ENCODE peak calls at places on chromosomes 2 and 18, in six cellular contexts. I is GM12878, E is GM12891, Y is K562, U is HepG2, L is H1. D is an unnamed sample.

GRCh38 chr2:223549215-223549614 is 52.9 kb downstream of the SCG2 start:
- DNase-seq in Y (no peak), U (peak), E (no peak), L (no peak), I (no peak), D (no peak)

GRCh38 chr2:226994775-226995174 is 158.9 kb downstream of the RHBDD1 start:
- DNase-seq in Y (no peak), E (no peak), U (peak), L (no peak), I (no peak), D (no peak)

GRCh38 chr18:63823516-63824219 is 48.5 kb downstream of the SERPINB7 start:
- DNase-seq in I (no peak), Y (peak), E (no peak), U (peak), L (peak), D (no peak)

GRCh38 chr2:233116946-233117345 is 56.8 kb downstream of the INPP5D start:
- DNase-seq in I (no peak), L (no peak), U (no peak), Y (no peak), E (no peak), D (no peak)

GRCh38 chr18:55343396-55344073 is 244.5 kb downstream of the TCF4 start:
- DNase-seq in I (no peak), Y (peak), U (no peak), L (no peak), E (no peak), D (no peak)

GRCh38 chr2:230765611-230766300 is 53.1 kb downstream of the CAB39 start:
- DNase-seq in Y (no peak), I (no peak), L (no peak), E (no peak), U (no peak), D (no peak)

GRCh38 chr2:231666171-231667095 is 41.9 kb upstream of the PTMA start:
- DNase-seq in U (peak), I (peak), Y (peak), E (no peak), L (peak), D (peak)

GRCh38 chr2:69154031-69154430 is 141.1 kb downstream of the ANTXR1 start:
- DNase-seq in Y (no peak), E (no peak), U (no peak), I (no peak), L (no peak), D (no peak)

GRCh38 chr2:80579756-80580155 is 275.2 kb upstream of the LRRTM1 start:
- DNase-seq in E (no peak), L (no peak), U (no peak), Y (no peak), I (no peak), D (no peak)

GRCh38 chr2:31151501-31151900 is 13.3 kb upstream of the GALNT14 start:
- DNase-seq in U (no peak), L (no peak), E (no peak), I (no peak), Y (no peak), D (no peak)

GRCh38 chr18:23498877-23499570 is 4.3 kb upstream of the RMC1 start:
- DNase-seq in I (no peak), Y (peak), U (peak), L (peak), E (no peak), D (no peak)
- TF ChIP-seq TAF1 in I (no peak), Y (no peak), U (no peak), L (no peak), E (no peak), D (no peak)

DNA sequence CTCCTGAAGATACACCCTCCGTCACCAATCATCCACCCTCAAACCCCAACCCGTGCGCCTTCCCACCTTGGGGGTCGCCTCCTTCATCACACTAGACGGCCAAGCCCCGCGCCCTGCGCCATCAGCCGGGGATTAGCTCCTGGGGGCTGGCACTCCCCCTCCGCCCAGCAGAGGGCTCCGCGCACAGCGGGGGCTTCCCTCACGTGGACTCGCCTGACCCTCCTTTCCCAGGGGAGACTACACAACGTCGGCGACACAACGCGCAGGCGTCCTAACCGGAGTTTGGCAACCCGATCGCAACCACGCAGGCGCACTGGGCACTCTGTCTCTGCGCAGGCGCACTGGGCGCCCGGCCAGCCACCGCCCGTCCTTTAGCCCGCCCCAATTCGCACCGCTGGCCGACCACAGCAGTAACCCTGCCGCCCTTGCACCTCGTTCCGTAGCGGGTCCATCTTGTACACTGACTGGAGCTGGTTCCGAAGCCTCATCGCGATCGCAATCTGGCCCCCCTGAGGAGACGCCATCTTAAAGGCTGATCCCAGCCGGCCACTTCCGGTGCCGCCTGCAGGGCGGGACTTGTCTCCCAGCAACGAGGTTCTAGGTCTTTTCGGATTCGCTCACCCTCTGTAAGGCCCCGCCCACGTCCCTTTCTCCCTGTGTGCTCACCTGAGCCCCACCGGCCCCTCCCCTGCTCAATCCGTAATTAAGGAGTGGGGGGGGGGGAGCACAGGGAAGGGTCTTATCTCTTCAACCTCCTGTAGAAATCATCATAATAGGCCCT is at the start of gene PCGF1:
- DNase-seq in I (peak), E (peak), L (peak), U (peak), Y (peak), D (peak)
- TF ChIP-seq POLR2A in I (peak), E (peak), L (no peak), U (peak), Y (peak), D (peak)

GRCh38 chr2:42359894-42360483 is 1.0 kb downstream of the COX7A2L start:
- DNase-seq in L (no peak), U (no peak), E (no peak), I (no peak), Y (peak), D (no peak)
- TF ChIP-seq TAF1 in L (no peak), U (peak), E (peak), I (no peak), Y (peak), D (no peak)

GRCh38 chr2:85754313-85755095 is 713 bp downstream of the ATOH8 start:
- DNase-seq in I (no peak), U (peak), L (peak), Y (peak), E (no peak), D (no peak)
- TF ChIP-seq POLR2A in I (no peak), U (no peak), L (no peak), Y (no peak), E (no peak), D (no peak)

GRCh38 chr2:72113847-72114692 is 33.6 kb downstream of the CYP26B1 start:
- DNase-seq in E (no peak), I (no peak), L (no peak), Y (no peak), U (no peak), D (no peak)
- TF ChIP-seq TAF1 in E (no peak), I (no peak), L (no peak), Y (no peak), U (no peak), D (no peak)

DNA sequence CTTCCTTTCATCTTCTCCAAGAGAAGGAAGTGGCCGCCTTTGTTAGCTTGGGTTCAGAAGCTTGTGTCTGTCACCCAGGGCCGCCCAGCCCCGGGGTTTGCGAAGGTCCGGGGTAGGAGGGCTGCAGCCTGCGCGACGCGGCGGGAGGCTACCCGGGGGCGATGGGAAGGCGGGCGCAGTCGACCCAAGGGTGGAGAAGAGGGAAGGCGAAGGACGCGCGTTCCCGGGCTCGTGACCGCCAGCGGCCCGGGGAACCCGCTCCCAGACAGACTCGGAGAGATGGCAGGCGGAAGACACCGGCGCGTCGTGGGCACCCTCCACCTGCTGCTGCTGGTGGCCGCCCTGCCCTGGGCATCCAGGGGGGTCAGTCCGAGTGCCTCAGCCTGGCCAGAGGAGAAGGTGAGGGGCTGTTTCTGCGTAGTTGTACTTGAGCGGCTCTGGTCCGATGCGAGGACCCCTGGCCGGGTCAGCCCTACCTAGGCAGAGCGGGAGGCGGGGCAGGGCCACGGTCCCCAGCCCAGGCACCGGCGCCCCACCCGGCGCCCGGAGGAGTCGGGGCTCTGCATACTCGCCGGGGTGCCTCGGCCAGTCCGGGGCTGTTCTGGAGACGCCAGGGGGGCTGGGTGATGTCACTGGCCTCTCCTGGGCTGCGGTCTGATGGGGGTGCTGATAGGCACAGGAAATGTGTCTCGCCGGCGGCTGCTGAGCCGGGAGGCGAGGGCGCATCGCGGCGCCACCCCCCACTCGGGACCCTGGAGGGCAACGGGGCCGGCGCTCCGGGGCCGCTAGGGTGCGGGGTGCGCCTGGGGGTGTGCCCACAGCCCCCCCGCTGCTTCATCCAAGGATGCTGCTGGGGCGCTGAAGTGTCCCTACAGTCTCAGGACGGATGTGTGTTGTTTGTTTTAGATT is at the start of gene QPCT:
- DNase-seq in Y (peak), L (no peak), E (peak), U (no peak), I (no peak), D (peak)
- TF ChIP-seq POLR2A in Y (no peak), L (no peak), E (no peak), U (no peak), I (no peak), D (no peak)

DNA sequence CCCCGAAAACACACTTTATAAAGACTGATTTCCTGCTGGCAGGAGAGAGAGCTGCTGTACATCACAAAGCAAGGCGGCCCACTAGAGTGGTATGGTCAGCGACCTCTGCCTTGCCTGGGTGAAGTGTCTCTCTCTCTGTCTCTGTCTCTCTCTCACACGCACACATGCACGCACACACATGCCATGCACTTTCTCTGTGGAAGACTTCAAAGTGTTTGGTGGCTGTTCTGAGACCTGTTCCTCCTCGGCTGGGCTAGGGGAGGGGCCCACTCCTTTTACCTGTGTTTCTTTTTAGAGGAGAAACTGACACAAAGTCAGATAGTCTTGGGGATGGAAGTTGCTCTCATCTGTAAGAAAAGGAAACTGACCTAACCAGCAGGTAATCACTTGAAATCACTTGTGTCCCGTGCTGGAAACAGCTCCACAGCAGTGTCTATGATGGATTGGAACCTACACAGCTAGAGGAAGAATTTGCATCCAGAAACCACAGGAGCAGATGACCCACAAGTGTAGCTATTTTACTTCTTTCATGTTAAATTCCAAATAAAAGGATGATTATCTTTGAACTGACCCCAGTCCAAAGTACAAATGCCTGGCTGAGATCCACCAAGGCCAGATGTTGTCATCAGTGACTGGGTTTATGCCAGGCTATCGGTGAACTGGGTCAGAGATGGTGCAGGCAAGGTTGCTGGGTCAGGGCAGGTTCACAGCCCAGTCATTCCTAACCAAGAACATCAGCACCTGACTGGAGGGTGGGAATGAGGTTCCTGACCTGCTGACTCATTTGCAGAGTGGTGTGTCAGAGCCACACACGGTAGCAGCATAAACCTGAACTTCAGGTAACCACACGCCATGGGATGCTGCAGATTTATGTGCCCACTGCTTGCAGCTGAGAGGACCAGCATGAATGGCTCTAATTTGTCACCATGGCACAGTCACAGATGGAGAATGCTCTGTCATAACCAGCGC is 63.0 kb downstream of the NPAS2 start:
- DNase-seq in U (peak), E (no peak), I (no peak), L (no peak), Y (no peak), D (no peak)
- TF ChIP-seq TAF1 in U (no peak), E (no peak), I (no peak), L (no peak), Y (no peak), D (no peak)

D was measured in GM12892.